ENCODE peak calls at places on chromosome 1, in four cellular contexts. K is prostate gland, Y is testis, P is AG10803. J is an unnamed sample.

GRCh38 chr1:60562715-60563114 is 489.1 kb upstream of the C1orf87 start:
- DNase-seq in K (no peak), Y (no peak), P (no peak), J (peak)

GRCh38 chr1:215568287-215568692 is 1.2 kb downstream of the KCTD3 start:
- DNase-seq in K (peak), Y (peak), P (peak), J (peak)

GRCh38 chr1:14836426-14837140 is 238.1 kb downstream of the KAZN start:
- DNase-seq in K (no peak), Y (no peak), P (no peak), J (no peak)

GRCh38 chr1:24693827-24694379 is 50.8 kb downstream of the SRRM1 start:
- DNase-seq in K (no peak), Y (no peak), P (no peak), J (no peak)

GRCh38 chr1:65255088-65256050 is 54.0 kb upstream of the DNAJC6 start:
- DNase-seq in K (no peak), Y (peak), P (peak), J (peak)

GRCh38 chr1:111334169-111334568 is 43.5 kb downstream of the CHIA start:
- DNase-seq in K (no peak), Y (peak), P (peak), J (peak)

GRCh38 chr1:10510520-10511493 is 36.1 kb downstream of the PEX14 start:
- DNase-seq in K (no peak), Y (no peak), P (peak), J (peak)

GRCh38 chr1:219568728-219569127 is 44.2 kb downstream of the ZC3H11B start:
- DNase-seq in K (no peak), Y (no peak), P (no peak), J (no peak)

GRCh38 chr1:200670215-200671118 is 760 bp upstream of the DDX59 start:
- DNase-seq in K (peak), Y (peak), P (no peak), J (peak)

GRCh38 chr1:10152709-10153284 is 57.6 kb upstream of the KIF1B start:
- DNase-seq in K (peak), Y (peak), P (peak), J (peak)

GRCh38 chr1:13809461-13810159 is 109.6 kb downstream of the PRDM2 start:
- DNase-seq in K (no peak), Y (no peak), P (no peak), J (peak)

GRCh38 chr1:72394457-72394856 is 112.1 kb upstream of the NEGR1 start:
- DNase-seq in K (no peak), Y (no peak), P (no peak), J (no peak)

GRCh38 chr1:170273556-170274501 is 128.1 kb downstream of the NTMT2 start:
- DNase-seq in K (no peak), Y (peak), P (peak), J (peak)

GRCh38 chr1:198934901-198935301 is 296.1 kb downstream of the PTPRC start:
- DNase-seq in K (no peak), Y (no peak), P (peak), J (no peak)
- H3K4me3 ChIP-seq in K (no peak), Y (no peak), P (peak), J (peak)

GRCh38 chr1:33654267-33654832 is 181.9 kb downstream of the ZSCAN20 start:
- DNase-seq in K (no peak), Y (peak), P (peak), J (peak)
- TF ChIP-seq CTCF in K (no peak), Y (no peak), P (peak), J (peak)

GRCh38 chr1:223833948-223834347 is 11.8 kb downstream of the TP53BP2 start:
- DNase-seq in K (no peak), Y (no peak), P (no peak), J (no peak)

GRCh38 chr1:223835754-223836153 is 10.0 kb downstream of the TP53BP2 start:
- DNase-seq in K (no peak), Y (no peak), P (no peak), J (no peak)

GRCh38 chr1:223836586-223836985 is 9.2 kb downstream of the TP53BP2 start:
- DNase-seq in K (no peak), Y (no peak), P (no peak), J (no peak)

GRCh38 chr1:223832637-223832943 is 13.2 kb downstream of the TP53BP2 start:
- DNase-seq in K (no peak), Y (no peak), P (no peak), J (no peak)

DNA sequence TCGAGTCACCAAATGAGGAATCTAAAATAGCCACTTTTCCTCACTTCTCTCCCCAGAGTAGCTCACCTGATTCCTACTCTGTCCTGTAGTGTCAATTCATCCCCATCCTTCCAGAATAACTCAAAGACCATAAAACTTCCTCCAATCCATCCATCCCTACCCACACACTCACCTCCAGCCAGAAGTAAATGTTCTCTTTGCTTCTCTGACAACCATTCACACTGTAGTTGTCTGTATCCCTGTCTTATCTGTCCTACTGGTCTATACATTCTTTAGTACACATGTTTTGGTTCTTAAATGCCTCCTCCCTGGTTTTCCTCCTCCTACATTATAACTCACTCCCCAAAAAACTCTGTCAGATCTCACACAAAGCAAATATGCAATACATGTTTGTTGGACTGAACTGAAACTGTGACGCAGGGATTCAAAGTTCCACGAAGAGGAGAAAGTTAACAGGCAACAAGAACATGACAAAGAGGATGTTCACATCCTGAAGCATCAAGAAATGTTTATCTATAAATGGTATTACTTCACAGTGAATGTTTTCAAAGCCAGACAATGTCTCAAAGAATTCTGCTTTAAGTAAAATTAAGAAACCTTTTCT is 11.0 kb downstream of the TP53BP2 start:
- DNase-seq in K (no peak), Y (no peak), P (peak), J (peak)
- H3K4me3 ChIP-seq in K (no peak), Y (no peak), P (no peak), J (peak)

DNA sequence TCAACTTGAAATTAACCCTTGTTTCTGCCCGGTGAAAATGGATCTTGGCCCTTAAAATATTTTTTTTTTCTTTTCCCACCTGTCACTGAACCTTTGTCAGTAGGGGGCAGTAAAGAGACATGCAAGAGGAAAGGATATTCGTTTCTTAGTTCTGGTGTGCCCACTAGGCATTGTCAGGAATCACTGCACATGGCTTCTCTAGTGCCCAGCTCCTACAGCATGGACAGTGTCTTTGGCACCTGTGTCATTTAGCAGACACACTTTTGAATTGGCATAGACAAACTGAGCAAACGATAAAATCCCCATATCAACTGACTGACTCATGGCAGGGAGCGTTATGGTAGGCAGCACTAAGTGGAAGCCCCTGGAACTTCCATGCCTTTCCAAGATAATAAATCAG is 1048.1 kb downstream of the BRINP3 start:
- DNase-seq in K (no peak), Y (no peak), P (no peak), J (peak)
- TF ChIP-seq CTCF in K (no peak), Y (no peak), P (no peak), J (peak)

GRCh38 chr1:78650114-78650513 is 483 bp downstream of the IFI44 start:
- DNase-seq in K (no peak), Y (no peak), P (peak), J (peak)
- H3K4me3 ChIP-seq in K (peak), Y (peak), P (peak), J (peak)

GRCh38 chr1:226565476-226565875 is 16.9 kb downstream of the STUM start:
- DNase-seq in K (no peak), Y (no peak), P (no peak), J (no peak)

GRCh38 chr1:226568975-226569741 is 20.6 kb downstream of the STUM start:
- DNase-seq in K (no peak), Y (no peak), P (no peak), J (no peak)

GRCh38 chr1:226566234-226566633 is 17.7 kb downstream of the STUM start:
- DNase-seq in K (no peak), Y (no peak), P (no peak), J (no peak)

GRCh38 chr1:226569879-226570547 is 21.4 kb downstream of the STUM start:
- DNase-seq in K (no peak), Y (no peak), P (no peak), J (no peak)

DNA sequence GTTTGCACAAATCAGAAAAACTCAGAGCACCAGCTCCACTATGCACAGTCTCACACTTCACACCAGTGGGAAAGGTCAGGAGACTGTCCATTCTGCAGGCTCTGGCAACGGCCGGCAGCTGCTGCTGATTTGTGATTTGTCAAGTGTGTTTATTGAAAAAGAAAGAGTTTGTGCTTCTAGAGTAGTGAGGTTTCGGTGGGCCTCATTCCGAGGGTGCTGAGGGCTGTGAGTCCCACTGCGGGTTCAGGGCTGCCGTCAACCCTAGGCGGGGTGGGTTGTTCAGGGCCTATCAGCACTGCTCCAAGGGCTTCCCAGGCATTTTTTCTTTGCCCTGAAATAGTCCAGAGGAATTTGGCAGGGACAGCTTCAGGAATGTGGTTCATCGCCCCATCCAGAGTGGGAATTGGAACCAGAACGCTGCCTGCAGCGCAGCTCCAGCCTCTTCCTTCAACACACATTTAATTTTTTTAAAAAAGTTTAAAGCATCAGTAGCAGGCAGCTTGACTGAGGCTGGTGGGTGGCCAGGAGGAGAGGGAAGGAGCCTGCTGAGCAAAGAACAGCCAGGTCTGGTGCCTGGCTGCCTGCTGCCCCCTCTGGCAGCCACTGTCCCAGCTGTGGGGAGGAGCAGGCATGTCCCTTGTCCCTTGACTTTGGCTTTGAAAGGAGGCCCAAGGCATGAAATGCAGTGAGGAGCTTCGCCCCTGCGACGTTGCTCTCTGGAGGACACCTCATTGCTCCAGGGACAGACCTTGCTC is 19.7 kb downstream of the STUM start:
- DNase-seq in K (no peak), Y (peak), P (peak), J (peak)
- TF ChIP-seq CTCF in K (no peak), Y (no peak), P (peak), J (peak)

GRCh38 chr1:184615301-184615700 is 139.4 kb downstream of the EDEM3 start:
- DNase-seq in K (no peak), Y (no peak), P (no peak), J (no peak)
- H3K4me3 ChIP-seq in K (no peak), Y (no peak), P (no peak), J (no peak)

GRCh38 chr1:74767490-74767889 is 34.5 kb downstream of the TYW3 start:
- DNase-seq in K (no peak), Y (peak), P (peak), J (peak)
- TF ChIP-seq CTCF in K (no peak), Y (no peak), P (peak), J (peak)